ENCODE peak calls at places on chromosome 20, in four cellular contexts. One of them, this sample, is unnamed.

GRCh38 chr20:7938058-7938457 is 2.2 kb downstream of the HAO1 start:
- DNase-seq in thoracic aorta: no peak
- DNase-seq in choroid plexus epithelial cell: no peak
- DNase-seq in pancreas: no peak
- DNase-seq in this sample: no peak

GRCh38 chr20:50555687-50556086 is 45.5 kb downstream of the PTPN1 start:
- DNase-seq in thoracic aorta: no peak
- DNase-seq in choroid plexus epithelial cell: no peak
- DNase-seq in pancreas: no peak
- DNase-seq in this sample: no peak

GRCh38 chr20:21518292-21518991 is 4.6 kb upstream of the NKX2-2 start:
- DNase-seq in thoracic aorta: no peak
- DNase-seq in choroid plexus epithelial cell: no peak
- DNase-seq in pancreas: no peak
- DNase-seq in this sample: no peak

GRCh38 chr20:61026731-61027130 is 225.3 kb upstream of the CDH4 start:
- DNase-seq in thoracic aorta: no peak
- DNase-seq in choroid plexus epithelial cell: no peak
- DNase-seq in pancreas: no peak
- DNase-seq in this sample: no peak

GRCh38 chr20:36881888-36882287 is 6.0 kb downstream of the TLDC2 start:
- DNase-seq in thoracic aorta: no peak
- DNase-seq in choroid plexus epithelial cell: no peak
- DNase-seq in pancreas: no peak
- DNase-seq in this sample: no peak

GRCh38 chr20:49534314-49534713 is 33.6 kb downstream of the PTGIS start:
- DNase-seq in thoracic aorta: no peak
- DNase-seq in choroid plexus epithelial cell: peak; percentile 67
- DNase-seq in pancreas: no peak
- DNase-seq in this sample: peak; percentile 36

GRCh38 chr20:7879883-7880282 is 60.4 kb downstream of the HAO1 start:
- DNase-seq in thoracic aorta: no peak
- DNase-seq in choroid plexus epithelial cell: peak; percentile 61
- DNase-seq in pancreas: no peak
- DNase-seq in this sample: no peak

GRCh38 chr20:61308171-61308795 is 56.2 kb downstream of the CDH4 start:
- DNase-seq in thoracic aorta: no peak
- DNase-seq in choroid plexus epithelial cell: no peak
- DNase-seq in pancreas: no peak
- DNase-seq in this sample: no peak

GRCh38 chr20:20529597-20529996 is 161.7 kb downstream of the INSM1 start:
- DNase-seq in thoracic aorta: no peak
- DNase-seq in choroid plexus epithelial cell: no peak
- DNase-seq in pancreas: no peak
- DNase-seq in this sample: no peak

GRCh38 chr20:51625105-51625504 is 82.6 kb upstream of the NFATC2 start:
- DNase-seq in thoracic aorta: no peak
- DNase-seq in choroid plexus epithelial cell: no peak
- DNase-seq in pancreas: no peak
- DNase-seq in this sample: no peak
- H3K4me3 ChIP-seq in thoracic aorta: no peak overlapping the region
- H3K4me3 ChIP-seq in choroid plexus epithelial cell: no peak overlapping the region
- H3K4me3 ChIP-seq in pancreas: no peak overlapping the region
- H3K4me3 ChIP-seq in this sample: no peak overlapping the region

DNA sequence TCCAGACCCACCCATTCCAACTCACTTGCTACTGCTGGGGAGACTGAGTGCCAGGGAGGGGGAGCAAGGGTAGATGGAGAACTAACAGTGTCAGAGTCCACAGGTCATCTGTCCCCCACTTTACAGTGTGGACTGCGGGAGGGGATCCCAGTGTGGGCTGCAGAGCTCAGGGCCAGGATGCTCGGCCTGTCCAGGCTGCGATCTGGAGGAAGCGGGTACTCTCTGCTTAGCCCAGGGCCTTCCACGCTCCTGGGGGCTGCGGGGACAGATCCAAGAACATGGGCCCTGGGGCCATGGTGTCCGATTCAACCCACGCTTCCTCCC is 14.1 kb upstream of the GATA5 start:
- DNase-seq in thoracic aorta: no peak
- DNase-seq in choroid plexus epithelial cell: no peak
- DNase-seq in pancreas: no peak
- DNase-seq in this sample: no peak
- H3K4me3 ChIP-seq in thoracic aorta: no peak overlapping the region
- H3K4me3 ChIP-seq in choroid plexus epithelial cell: no peak overlapping the region
- H3K4me3 ChIP-seq in pancreas: no peak overlapping the region
- H3K4me3 ChIP-seq in this sample: no peak overlapping the region

GRCh38 chr20:1894471-1894950 is 696 bp upstream of the SIRPA start:
- DNase-seq in thoracic aorta: no peak
- DNase-seq in choroid plexus epithelial cell: peak; percentile 61
- DNase-seq in pancreas: peak; percentile 43
- DNase-seq in this sample: no peak

GRCh38 chr20:1896859-1897258 is 1.7 kb downstream of the SIRPA start:
- DNase-seq in thoracic aorta: no peak
- DNase-seq in choroid plexus epithelial cell: no peak
- DNase-seq in pancreas: no peak
- DNase-seq in this sample: no peak

GRCh38 chr20:1893721-1894470 is 1.3 kb upstream of the SIRPA start:
- DNase-seq in thoracic aorta: no peak
- DNase-seq in choroid plexus epithelial cell: no peak
- DNase-seq in pancreas: no peak
- DNase-seq in this sample: no peak

GRCh38 chr20:1895674-1896496 is 678 bp downstream of the SIRPA start:
- DNase-seq in thoracic aorta: no peak
- DNase-seq in choroid plexus epithelial cell: no peak
- DNase-seq in pancreas: no peak
- DNase-seq in this sample: no peak

DNA sequence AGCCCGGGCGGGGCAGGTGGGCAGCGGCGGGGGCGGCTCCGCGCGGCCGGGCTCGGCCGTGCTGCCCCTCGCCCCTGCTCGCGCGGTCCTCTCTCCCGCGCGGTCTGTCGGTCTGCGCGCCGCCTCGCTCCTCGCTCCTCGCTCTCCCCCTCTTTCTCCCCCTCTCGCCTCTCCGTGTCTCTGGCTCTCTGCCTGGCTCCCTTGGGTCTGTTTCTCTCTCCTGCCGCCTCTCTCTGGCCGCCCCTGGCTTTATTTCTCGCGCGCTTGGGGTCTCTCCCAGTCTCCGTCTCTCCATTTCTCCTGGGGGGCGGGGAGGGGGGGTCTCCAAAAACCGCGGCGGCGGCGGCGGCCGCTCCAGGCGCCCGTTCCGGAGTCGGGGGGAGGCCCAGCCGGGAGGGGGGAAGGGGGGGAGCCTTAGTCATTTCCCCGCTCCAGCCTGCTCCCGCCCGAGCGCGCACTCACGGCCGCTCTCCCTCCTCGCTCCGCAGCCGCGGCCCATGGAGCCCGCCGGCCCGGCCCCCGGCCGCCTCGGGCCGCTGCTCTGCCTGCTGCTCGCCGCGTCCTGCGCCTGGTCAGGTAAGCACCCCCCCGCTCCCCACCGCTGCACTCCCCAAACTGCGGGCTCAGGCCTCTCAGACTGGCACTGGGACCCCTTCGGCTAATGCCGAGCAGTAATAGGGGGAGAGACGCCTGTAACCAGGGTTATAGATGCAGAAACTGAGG is at the start of gene SIRPA:
- DNase-seq in thoracic aorta: peak; percentile 42
- DNase-seq in choroid plexus epithelial cell: peak; percentile 63
- DNase-seq in pancreas: peak; percentile 54
- DNase-seq in this sample: no peak
- H3K4me3 ChIP-seq in thoracic aorta: peak within 1 kb of the TSS; percentile 96
- H3K4me3 ChIP-seq in choroid plexus epithelial cell: peak within 1 kb of the TSS; percentile 61
- H3K4me3 ChIP-seq in pancreas: peak within 1 kb of the TSS; percentile 52
- H3K4me3 ChIP-seq in this sample: no peak within 1 kb of the TSS

GRCh38 chr20:62651285-62652021 is 9.2 kb downstream of the SLCO4A1 start:
- DNase-seq in thoracic aorta: no peak
- DNase-seq in choroid plexus epithelial cell: peak; percentile 41
- DNase-seq in pancreas: peak; percentile 31
- DNase-seq in this sample: peak; percentile 97
- H3K4me3 ChIP-seq in thoracic aorta: peak overlapping the region; percentile 42
- H3K4me3 ChIP-seq in choroid plexus epithelial cell: no peak overlapping the region
- H3K4me3 ChIP-seq in pancreas: no peak overlapping the region
- H3K4me3 ChIP-seq in this sample: peak overlapping the region; percentile 32

GRCh38 chr20:57136734-57137133 is 129.7 kb downstream of the BMP7 start:
- DNase-seq in thoracic aorta: no peak
- DNase-seq in choroid plexus epithelial cell: no peak
- DNase-seq in pancreas: no peak
- DNase-seq in this sample: no peak
- H3K4me3 ChIP-seq in thoracic aorta: no peak overlapping the region
- H3K4me3 ChIP-seq in choroid plexus epithelial cell: no peak overlapping the region
- H3K4me3 ChIP-seq in pancreas: no peak overlapping the region
- H3K4me3 ChIP-seq in this sample: no peak overlapping the region

GRCh38 chr20:18728867-18729224 is 84.7 kb upstream of the SCP2D1 start:
- DNase-seq in thoracic aorta: no peak
- DNase-seq in choroid plexus epithelial cell: no peak
- DNase-seq in pancreas: no peak
- DNase-seq in this sample: no peak
- H3K4me3 ChIP-seq in thoracic aorta: no peak overlapping the region
- H3K4me3 ChIP-seq in choroid plexus epithelial cell: no peak overlapping the region
- H3K4me3 ChIP-seq in pancreas: no peak overlapping the region
- H3K4me3 ChIP-seq in this sample: no peak overlapping the region

GRCh38 chr20:2838847-2839671 is 1.4 kb downstream of the PCED1A start:
- DNase-seq in thoracic aorta: no peak
- DNase-seq in choroid plexus epithelial cell: no peak
- DNase-seq in pancreas: no peak
- DNase-seq in this sample: no peak
- H3K4me3 ChIP-seq in thoracic aorta: no peak overlapping the region
- H3K4me3 ChIP-seq in choroid plexus epithelial cell: no peak overlapping the region
- H3K4me3 ChIP-seq in pancreas: no peak overlapping the region
- H3K4me3 ChIP-seq in this sample: no peak overlapping the region

GRCh38 chr20:23224806-23225205 is 125.8 kb upstream of the NXT1 start:
- DNase-seq in thoracic aorta: no peak
- DNase-seq in choroid plexus epithelial cell: no peak
- DNase-seq in pancreas: no peak
- DNase-seq in this sample: no peak
- H3K4me3 ChIP-seq in thoracic aorta: no peak overlapping the region
- H3K4me3 ChIP-seq in choroid plexus epithelial cell: no peak overlapping the region
- H3K4me3 ChIP-seq in pancreas: no peak overlapping the region
- H3K4me3 ChIP-seq in this sample: no peak overlapping the region

DNA sequence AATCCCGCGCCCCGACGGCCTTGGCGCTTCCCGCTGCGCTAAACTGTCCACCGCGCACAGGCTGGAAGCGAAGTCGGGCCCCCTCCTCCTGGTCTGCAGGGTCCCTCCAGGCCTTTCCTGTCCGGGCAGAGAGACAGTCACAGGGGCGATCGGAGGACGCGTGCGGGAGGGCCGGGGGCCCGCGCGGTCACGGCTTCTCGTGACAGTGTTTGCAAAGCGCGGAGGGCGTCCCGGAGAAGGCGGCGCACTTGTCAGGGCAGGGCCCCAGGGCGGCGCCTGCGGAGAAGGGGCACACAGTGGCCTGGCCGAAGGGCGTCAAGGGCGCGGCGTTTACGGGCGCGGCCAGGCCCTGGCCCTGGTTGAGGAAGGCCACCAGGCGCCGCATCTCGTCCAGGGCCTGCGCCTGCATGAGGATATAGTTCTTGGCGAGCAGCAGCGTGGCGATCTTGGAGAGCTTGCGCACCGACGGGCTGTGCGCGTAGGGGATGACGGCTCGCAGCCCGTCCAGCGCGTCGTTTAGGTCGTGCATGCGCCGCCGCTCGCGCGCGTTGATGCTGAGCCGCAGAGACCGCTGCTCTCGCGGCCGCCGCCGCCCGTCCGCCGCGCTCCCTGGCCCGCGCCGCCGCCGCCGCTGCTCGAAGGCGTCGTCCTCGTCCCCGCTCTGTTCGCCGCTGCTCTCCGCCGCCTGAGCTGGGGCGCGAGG is 751 bp downstream of the BHLHE23 start:
- DNase-seq in thoracic aorta: no peak
- DNase-seq in choroid plexus epithelial cell: peak; percentile 19
- DNase-seq in pancreas: no peak
- DNase-seq in this sample: no peak
- H3K4me3 ChIP-seq in thoracic aorta: no peak overlapping the region
- H3K4me3 ChIP-seq in choroid plexus epithelial cell: no peak overlapping the region
- H3K4me3 ChIP-seq in pancreas: no peak overlapping the region
- H3K4me3 ChIP-seq in this sample: no peak overlapping the region

GRCh38 chr20:44946266-44946852 is 13.8 kb downstream of the TOMM34 start:
- DNase-seq in thoracic aorta: no peak
- DNase-seq in choroid plexus epithelial cell: no peak
- DNase-seq in pancreas: no peak
- DNase-seq in this sample: no peak
- H3K4me3 ChIP-seq in thoracic aorta: no peak overlapping the region
- H3K4me3 ChIP-seq in choroid plexus epithelial cell: no peak overlapping the region
- H3K4me3 ChIP-seq in pancreas: no peak overlapping the region
- H3K4me3 ChIP-seq in this sample: no peak overlapping the region